ENCODE peak calls at places on chromosomes 16 and 17, in five cellular contexts. T, W, U, Z and E are unnamed samples.

GRCh38 chr16:2786826-2787151 is 571 bp downstream of the PRSS33 start:
- DNase-seq in T (no peak), W (no peak), U (no peak), Z (no peak), E (peak)

GRCh38 chr17:42394838-42395237 is 6.6 kb upstream of the STAT3 start:
- DNase-seq in T (no peak), W (no peak), U (no peak), Z (no peak), E (no peak)

GRCh38 chr17:27471321-27472269 is 15.3 kb downstream of the KSR1 start:
- DNase-seq in T (no peak), W (peak), U (no peak), Z (peak), E (no peak)

GRCh38 chr17:34075076-34075475 is 180.0 kb upstream of the CCL2 start:
- DNase-seq in T (no peak), W (no peak), U (no peak), Z (no peak), E (no peak)

GRCh38 chr16:58614212-58614611 is 15.4 kb downstream of the CNOT1 start:
- DNase-seq in T (no peak), W (no peak), U (no peak), Z (no peak), E (no peak)

GRCh38 chr16:23666919-23667659 is 11.6 kb upstream of the PLK1 start:
- DNase-seq in T (no peak), W (no peak), U (no peak), Z (no peak), E (no peak)

GRCh38 chr17:47851764-47852112 is 775 bp upstream of the SP6 start:
- DNase-seq in T (no peak), W (no peak), U (no peak), Z (no peak), E (no peak)

GRCh38 chr17:45648642-45649041 is 135.5 kb upstream of the CRHR1 start:
- DNase-seq in T (no peak), W (no peak), U (no peak), Z (no peak), E (no peak)

GRCh38 chr17:62870581-62870964 is 62.5 kb upstream of the MARCHF10 start:
- DNase-seq in T (no peak), W (no peak), U (no peak), Z (no peak), E (no peak)

GRCh38 chr17:17356149-17356930 is 53.2 kb downstream of the NT5M start:
- DNase-seq in T (peak), W (no peak), U (peak), Z (peak), E (peak)

GRCh38 chr17:17645961-17646360 is 35.3 kb upstream of the RAI1 start:
- DNase-seq in T (no peak), W (no peak), U (no peak), Z (no peak), E (no peak)